ENCODE peak calls at places on chromosomes 4 and X, in four cellular contexts. I is sigmoid colon, J is brain microvascular endothelial cell, R is type B pancreatic cell. F is an unnamed sample.

GRCh38 chr4:184168406-184169019 is 49.2 kb downstream of the ENPP6 start:
- DNase-seq in J (peak; percentile 36), R (peak; percentile 87), I (peak; percentile 83), F (no peak)

GRCh38 chr4:75285837-75286236 is 228.4 kb downstream of the RCHY1 start:
- DNase-seq in R (no peak), J (no peak), I (no peak), F (no peak)

GRCh38 chr4:2417196-2417764 is 1.2 kb downstream of the ZFYVE28 start:
- DNase-seq in J (no peak), I (no peak), R (peak; percentile 68), F (no peak)

GRCh38 chr4:91226838-91227237 is 1076.9 kb upstream of the GRID2 start:
- DNase-seq in J (no peak), R (no peak), I (no peak), F (no peak)

GRCh38 chr4:76445911-76446310 is 10.9 kb downstream of the SHROOM3 start:
- DNase-seq in R (no peak), I (no peak), J (no peak), F (no peak)

GRCh38 chr4:25223770-25224375 is 10.0 kb upstream of the PI4K2B start:
- DNase-seq in I (no peak), R (no peak), J (peak; percentile 29), F (no peak)

GRCh38 chr4:37385424-37385823 is 140.9 kb downstream of the NWD2 start:
- DNase-seq in J (no peak), I (no peak), R (no peak), F (no peak)

GRCh38 chr4:139144161-139144859 is 32.7 kb downstream of the ELF2 start:
- DNase-seq in R (no peak), I (peak; percentile 75), J (peak; percentile 38), F (peak; percentile 28)

GRCh38 chr4:95129708-95130343 is 372.1 kb downstream of the BMPR1B start:
- DNase-seq in J (peak; percentile 99), R (no peak), I (no peak), F (peak; percentile 87)

GRCh38 chr4:154999950-155000578 is 208.4 kb upstream of the NPY2R start:
- DNase-seq in I (no peak), R (no peak), J (no peak), F (no peak)

GRCh38 chr4:6337331-6337935 is 67.8 kb downstream of the WFS1 start:
- DNase-seq in R (no peak), J (no peak), I (no peak), F (no peak)

GRCh38 chr4:6334203-6334887 is 64.7 kb downstream of the WFS1 start:
- DNase-seq in R (no peak), I (no peak), J (no peak), F (no peak)

GRCh38 chr4:6333301-6334202 is 63.9 kb downstream of the WFS1 start:
- DNase-seq in R (no peak), J (no peak), I (no peak), F (no peak)

GRCh38 chr4:6336166-6336565 is 66.5 kb downstream of the WFS1 start:
- DNase-seq in J (no peak), R (no peak), I (no peak), F (no peak)

DNA sequence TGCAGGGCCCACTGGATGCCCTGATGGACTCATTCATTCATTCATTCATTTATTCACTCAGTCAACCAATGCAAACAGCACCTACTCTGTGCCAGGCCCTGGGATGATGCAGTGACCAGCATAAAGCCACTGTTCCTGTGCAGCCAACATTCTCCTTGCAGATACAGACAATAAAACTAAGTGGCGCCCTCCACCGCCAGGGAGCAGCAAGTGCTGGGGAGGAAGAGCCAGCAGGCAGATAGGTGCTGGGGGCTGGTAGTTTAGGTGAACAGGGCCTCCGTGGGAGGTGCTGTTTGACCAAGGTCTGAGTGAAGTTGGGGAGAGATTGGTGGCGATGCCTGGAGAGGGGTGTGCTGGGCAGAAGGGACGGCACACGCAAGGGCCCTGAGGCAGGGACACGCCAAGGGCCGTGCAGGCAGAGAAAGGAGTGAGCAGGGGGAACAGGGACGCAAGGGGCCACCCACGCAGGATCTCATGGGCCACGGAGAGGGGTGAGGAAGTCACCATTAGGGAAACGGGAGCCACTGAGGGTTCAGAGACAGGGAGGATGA is 65.5 kb downstream of the WFS1 start:
- DNase-seq in I (no peak), J (no peak), R (no peak), F (no peak)
- TF ChIP-seq CTCF in I (no peak), J (no peak), R (no peak), F (no peak)

DNA sequence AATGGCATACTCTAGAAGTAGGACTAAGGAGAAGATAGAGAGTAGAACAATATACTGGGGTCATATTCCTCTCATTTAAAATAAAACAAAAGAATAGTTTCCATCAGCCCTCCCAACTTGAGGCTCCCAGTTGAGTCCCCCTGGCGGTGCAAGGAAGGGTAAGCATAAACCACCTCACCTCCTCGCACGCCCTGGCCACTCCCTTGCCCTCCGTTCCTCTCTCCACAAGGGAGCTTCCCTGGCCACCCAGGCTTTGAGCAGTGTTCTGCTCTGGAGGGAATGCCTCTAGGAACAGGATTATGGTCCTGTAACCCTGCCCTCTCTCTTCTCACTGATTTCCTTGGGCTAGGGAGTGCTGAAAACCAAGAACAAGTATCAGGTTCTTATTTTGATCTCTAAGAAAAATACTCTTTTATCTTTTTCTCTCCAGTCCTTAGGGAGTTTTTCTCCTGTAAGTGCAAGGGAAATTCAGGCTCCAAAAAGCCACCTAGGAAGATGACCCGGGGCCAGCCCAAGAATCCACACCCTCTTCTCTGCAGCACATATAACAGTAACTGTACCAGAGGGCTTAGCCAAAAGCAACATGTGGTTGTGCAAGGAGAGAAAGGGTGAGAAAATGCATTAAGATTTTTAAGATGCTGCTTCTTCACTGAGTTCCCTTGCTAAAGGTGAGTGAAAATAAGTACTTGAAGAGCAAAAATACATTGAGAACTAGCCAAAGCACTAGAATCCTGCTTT is 69.9 kb downstream of the USP38 start:
- DNase-seq in R (no peak), J (no peak), I (no peak), F (no peak)
- TF ChIP-seq CTCF in R (no peak), J (peak; percentile 22), I (no peak), F (no peak)

GRCh38 chrX:75784689-75785491 is at the start of gene MAGEE2:
- DNase-seq in I (no peak), R (no peak), J (no peak), F (no peak)
- TF ChIP-seq CTCF in I (no peak), R (no peak), J (no peak), F (no peak)

GRCh38 chrX:25022499-25023325 is 6.9 kb upstream of the ARX start:
- DNase-seq in R (no peak), I (no peak), J (no peak), F (no peak)
- TF ChIP-seq CTCF in R (peak; percentile 56), I (no peak), J (peak; percentile 30), F (peak; percentile 39)

GRCh38 chr4:18081708-18082107 is 60.2 kb upstream of the LCORL start:
- DNase-seq in J (no peak), I (no peak), R (no peak), F (no peak)

GRCh38 chr4:18071894-18072293 is 50.3 kb upstream of the LCORL start:
- DNase-seq in J (no peak), R (no peak), I (no peak), F (no peak)

GRCh38 chr4:18077808-18078207 is 56.3 kb upstream of the LCORL start:
- DNase-seq in R (no peak), J (no peak), I (no peak), F (no peak)

DNA sequence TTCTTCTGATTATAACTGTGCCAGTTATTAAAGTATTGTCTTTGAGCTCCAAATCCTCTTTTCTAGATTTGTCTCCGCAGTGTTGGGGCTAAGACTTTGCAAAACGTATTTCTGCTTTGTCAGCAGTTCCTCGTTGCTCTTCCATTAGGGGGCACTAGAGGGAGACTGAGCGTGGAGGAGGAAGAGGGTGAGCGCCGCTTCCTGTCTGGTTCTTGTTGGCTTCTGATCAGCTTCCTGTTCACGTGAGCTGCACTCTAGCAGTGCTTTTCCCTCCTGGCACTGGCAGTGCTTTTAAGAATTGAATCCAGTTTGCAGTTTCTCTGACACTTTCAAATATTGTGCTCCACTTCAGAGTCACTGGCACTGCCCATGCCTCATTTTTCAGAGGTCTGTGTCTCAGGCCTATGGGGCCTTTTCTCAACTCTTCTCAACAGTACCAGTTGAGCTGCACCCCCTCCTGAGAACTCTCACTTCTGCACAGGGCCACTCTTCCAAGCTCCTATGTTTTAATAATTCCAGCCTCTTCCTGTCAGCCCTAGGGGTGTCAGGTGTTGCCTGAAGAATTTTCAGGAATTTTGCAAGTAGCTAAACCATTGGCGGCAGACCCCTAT is 54.4 kb upstream of the LCORL start:
- DNase-seq in R (no peak), I (no peak), J (no peak), F (no peak)
- TF ChIP-seq CTCF in R (peak; percentile 54), I (no peak), J (peak; percentile 18), F (peak; percentile 48)

GRCh38 chr4:105196523-105197145 is 50.0 kb downstream of the TET2 start:
- DNase-seq in I (no peak), R (no peak), J (no peak), F (no peak)
- TF ChIP-seq CTCF in I (no peak), R (peak; percentile 42), J (peak; percentile 56), F (peak; percentile 38)

DNA sequence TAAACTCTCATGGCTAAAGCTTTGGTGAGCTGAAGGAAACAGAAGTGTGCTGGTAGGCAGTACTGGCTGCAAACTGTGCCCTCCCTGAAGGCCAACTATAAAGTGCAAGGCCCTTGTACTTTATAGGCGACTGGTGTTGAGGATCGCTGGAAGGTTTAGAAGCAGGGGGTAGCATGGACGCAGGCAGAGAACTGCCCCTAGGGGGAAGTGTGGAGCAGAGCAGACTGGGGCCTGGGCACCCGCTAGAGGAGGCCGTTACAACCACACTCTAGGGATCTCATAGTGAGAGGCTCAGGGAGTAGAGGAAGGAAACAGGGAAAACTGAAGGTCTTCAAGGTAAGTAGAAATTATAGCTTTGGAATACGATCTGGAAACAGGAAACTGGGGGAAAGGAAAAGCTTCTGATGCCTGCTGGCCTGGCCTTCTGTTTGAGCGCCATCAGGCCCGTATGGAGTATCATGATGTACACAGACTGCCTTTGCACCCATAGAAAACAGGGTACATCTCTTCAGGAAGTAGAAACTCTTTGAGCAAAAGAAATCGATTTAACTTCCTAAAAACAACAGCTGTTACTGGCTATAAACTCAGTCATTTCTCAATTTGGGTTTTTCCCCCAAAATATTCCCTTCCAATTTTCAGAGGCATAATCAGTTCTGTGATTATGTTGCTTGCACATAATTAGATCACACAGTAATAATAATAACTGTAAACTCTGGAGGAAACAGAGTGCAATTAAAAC is 23.9 kb upstream of the TMSB4X start:
- DNase-seq in R (no peak), I (no peak), J (no peak), F (no peak)
- TF ChIP-seq CTCF in R (peak; percentile 65), I (no peak), J (peak; percentile 38), F (peak; percentile 39)

GRCh38 chr4:47383829-47384427 is 79.6 kb downstream of the COMMD8 start:
- DNase-seq in J (no peak), I (no peak), R (no peak), F (no peak)
- TF ChIP-seq CTCF in J (peak; percentile 33), I (no peak), R (peak; percentile 87), F (peak; percentile 46)

GRCh38 chrX:119801253-119802221 is 10.1 kb upstream of the RPL39 start:
- DNase-seq in J (no peak), R (no peak), I (no peak), F (no peak)
- TF ChIP-seq CTCF in J (no peak), R (no peak), I (no peak), F (no peak)

F was measured in retinal pigment epithelial cell.